ENCODE peak calls at places on chromosome 2, in four cellular contexts. One of them, this sample, is unnamed.

GRCh38 chr2:235719146-235719942 is 225.5 kb downstream of the AGAP1 start:
- DNase-seq in mammary epithelial cell: no peak
- DNase-seq in MM.1S: no peak
- DNase-seq in effector memory CD4-positive, alpha-beta T cell: no peak
- DNase-seq in this sample: no peak

GRCh38 chr2:45614330-45614729 is 3.3 kb upstream of the SRBD1 start:
- DNase-seq in mammary epithelial cell: no peak
- DNase-seq in MM.1S: no peak
- DNase-seq in effector memory CD4-positive, alpha-beta T cell: no peak
- DNase-seq in this sample: no peak

GRCh38 chr2:233413529-233414272 is 59.4 kb downstream of the DGKD start:
- DNase-seq in mammary epithelial cell: peak; percentile 78
- DNase-seq in MM.1S: no peak
- DNase-seq in effector memory CD4-positive, alpha-beta T cell: peak; percentile 40
- DNase-seq in this sample: peak; percentile 73

GRCh38 chr2:172038604-172039003 is 38.9 kb downstream of the METAP1D start:
- DNase-seq in mammary epithelial cell: peak; percentile 88
- DNase-seq in MM.1S: no peak
- DNase-seq in effector memory CD4-positive, alpha-beta T cell: no peak
- DNase-seq in this sample: no peak

GRCh38 chr2:160425794-160426193 is 67.8 kb downstream of the RBMS1 start:
- DNase-seq in mammary epithelial cell: no peak
- DNase-seq in MM.1S: no peak
- DNase-seq in effector memory CD4-positive, alpha-beta T cell: no peak
- DNase-seq in this sample: no peak

GRCh38 chr2:63614983-63615945 is 26.5 kb downstream of the MDH1 start:
- DNase-seq in mammary epithelial cell: peak; percentile 63
- DNase-seq in MM.1S: no peak
- DNase-seq in effector memory CD4-positive, alpha-beta T cell: no peak
- DNase-seq in this sample: no peak

GRCh38 chr2:68274022-68274421 is 21.7 kb upstream of the PPP3R1 start:
- DNase-seq in mammary epithelial cell: no peak
- DNase-seq in MM.1S: no peak
- DNase-seq in effector memory CD4-positive, alpha-beta T cell: no peak
- DNase-seq in this sample: no peak

GRCh38 chr2:105052773-105053172 is 14.9 kb downstream of the MRPS9 start:
- DNase-seq in mammary epithelial cell: no peak
- DNase-seq in MM.1S: no peak
- DNase-seq in effector memory CD4-positive, alpha-beta T cell: no peak
- DNase-seq in this sample: no peak

GRCh38 chr2:75600418-75601088 is 39.8 kb upstream of the EVA1A start:
- DNase-seq in mammary epithelial cell: peak; percentile 95
- DNase-seq in MM.1S: no peak
- DNase-seq in effector memory CD4-positive, alpha-beta T cell: no peak
- DNase-seq in this sample: no peak

GRCh38 chr2:164061129-164061746 is 325.4 kb upstream of the FIGN start:
- DNase-seq in mammary epithelial cell: peak; percentile 28
- DNase-seq in MM.1S: peak; percentile 57
- DNase-seq in effector memory CD4-positive, alpha-beta T cell: no peak
- DNase-seq in this sample: no peak

GRCh38 chr2:85548608-85548900 is 9.6 kb downstream of the MAT2A start:
- DNase-seq in mammary epithelial cell: no peak
- DNase-seq in MM.1S: no peak
- DNase-seq in effector memory CD4-positive, alpha-beta T cell: no peak
- DNase-seq in this sample: no peak

GRCh38 chr2:85551698-85552678 is 9.3 kb downstream of the GGCX start:
- DNase-seq in mammary epithelial cell: peak; percentile 71
- DNase-seq in MM.1S: peak; percentile 83
- DNase-seq in effector memory CD4-positive, alpha-beta T cell: peak; percentile 76
- DNase-seq in this sample: peak; percentile 89

GRCh38 chr2:85549095-85549494 is 10.1 kb downstream of the MAT2A start:
- DNase-seq in mammary epithelial cell: no peak
- DNase-seq in MM.1S: no peak
- DNase-seq in effector memory CD4-positive, alpha-beta T cell: no peak
- DNase-seq in this sample: no peak

GRCh38 chr2:85549826-85550225 is 10.9 kb downstream of the MAT2A start:
- DNase-seq in mammary epithelial cell: no peak
- DNase-seq in MM.1S: no peak
- DNase-seq in effector memory CD4-positive, alpha-beta T cell: no peak
- DNase-seq in this sample: no peak

DNA sequence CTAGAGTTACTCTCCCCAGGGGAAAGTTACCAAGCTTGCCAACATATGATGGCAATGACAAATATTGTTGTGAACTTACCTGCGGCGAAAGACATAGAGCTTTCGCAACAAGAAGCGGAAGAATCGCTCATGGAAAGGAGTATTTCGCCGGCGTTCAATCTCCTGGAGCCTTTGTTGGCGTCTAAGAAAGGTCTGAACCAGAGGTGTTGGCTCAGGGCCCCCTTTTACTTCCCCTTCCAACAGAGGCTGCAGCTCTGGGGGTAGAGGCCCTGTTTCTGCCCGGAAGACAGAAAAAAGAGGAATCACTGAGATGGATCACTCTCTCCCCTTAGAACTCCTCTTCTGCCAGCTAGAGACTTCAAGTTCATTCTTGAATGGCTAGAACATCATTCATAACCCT is 10.8 kb downstream of the GGCX start:
- DNase-seq in mammary epithelial cell: no peak
- DNase-seq in MM.1S: no peak
- DNase-seq in effector memory CD4-positive, alpha-beta T cell: no peak
- DNase-seq in this sample: no peak
- H3K27ac ChIP-seq in mammary epithelial cell: no peak overlapping the region
- H3K27ac ChIP-seq in MM.1S: no peak overlapping the region
- H3K27ac ChIP-seq in effector memory CD4-positive, alpha-beta T cell: no peak overlapping the region
- H3K27ac ChIP-seq in this sample: no peak overlapping the region

GRCh38 chr2:8806885-8807701 is 30.3 kb downstream of the KIDINS220 start:
- DNase-seq in mammary epithelial cell: no peak
- DNase-seq in MM.1S: no peak
- DNase-seq in effector memory CD4-positive, alpha-beta T cell: no peak
- DNase-seq in this sample: no peak

GRCh38 chr2:8800821-8801220 is 36.6 kb downstream of the KIDINS220 start:
- DNase-seq in mammary epithelial cell: no peak
- DNase-seq in MM.1S: no peak
- DNase-seq in effector memory CD4-positive, alpha-beta T cell: no peak
- DNase-seq in this sample: no peak

GRCh38 chr2:8803658-8804379 is 33.6 kb downstream of the KIDINS220 start:
- DNase-seq in mammary epithelial cell: peak; percentile 92
- DNase-seq in MM.1S: no peak
- DNase-seq in effector memory CD4-positive, alpha-beta T cell: no peak
- DNase-seq in this sample: no peak

GRCh38 chr2:8802741-8803140 is 34.7 kb downstream of the KIDINS220 start:
- DNase-seq in mammary epithelial cell: no peak
- DNase-seq in MM.1S: no peak
- DNase-seq in effector memory CD4-positive, alpha-beta T cell: no peak
- DNase-seq in this sample: no peak

DNA sequence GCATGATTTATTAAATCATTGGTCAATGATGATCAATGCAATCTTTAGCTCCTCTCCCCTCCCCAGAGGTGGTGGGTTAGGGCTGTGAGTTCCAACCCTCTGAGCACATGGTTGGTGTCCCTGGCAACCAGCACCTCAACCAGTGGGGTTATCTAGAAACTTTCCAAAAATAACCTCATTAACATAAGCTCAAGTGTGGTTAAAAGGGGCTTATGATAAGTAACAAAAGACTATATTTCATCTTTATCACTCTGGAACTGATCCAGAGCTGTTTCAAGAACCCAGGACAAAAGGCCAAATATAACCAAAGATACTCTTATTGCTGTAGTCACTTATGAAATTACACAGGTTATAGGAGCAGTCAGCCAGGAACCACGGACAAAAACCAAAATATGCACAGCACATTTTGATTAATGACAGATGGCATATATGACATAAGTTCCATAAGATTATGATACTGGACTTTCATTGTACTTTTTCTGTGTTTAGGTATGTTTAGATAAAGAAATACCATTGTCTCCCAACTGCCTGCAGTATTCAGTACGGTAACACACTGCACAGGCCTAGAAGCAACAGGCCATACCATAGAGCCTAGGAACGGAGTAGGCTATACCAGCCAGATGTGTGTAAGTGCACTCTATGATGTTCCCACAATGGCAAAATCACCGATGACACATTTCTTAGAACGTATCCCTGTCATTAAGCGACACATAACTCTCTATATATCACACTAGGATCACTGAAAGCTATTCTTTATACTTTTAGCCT is 32.0 kb downstream of the KIDINS220 start:
- DNase-seq in mammary epithelial cell: no peak
- DNase-seq in MM.1S: no peak
- DNase-seq in effector memory CD4-positive, alpha-beta T cell: no peak
- DNase-seq in this sample: no peak
- H3K27ac ChIP-seq in mammary epithelial cell: no peak overlapping the region
- H3K27ac ChIP-seq in MM.1S: no peak overlapping the region
- H3K27ac ChIP-seq in effector memory CD4-positive, alpha-beta T cell: no peak overlapping the region
- H3K27ac ChIP-seq in this sample: no peak overlapping the region

GRCh38 chr2:173959909-173960308 is 5.3 kb downstream of the SP3 start:
- DNase-seq in mammary epithelial cell: no peak
- DNase-seq in MM.1S: no peak
- DNase-seq in effector memory CD4-positive, alpha-beta T cell: no peak
- DNase-seq in this sample: no peak

GRCh38 chr2:173962583-173963110 is 2.5 kb downstream of the SP3 start:
- DNase-seq in mammary epithelial cell: no peak
- DNase-seq in MM.1S: no peak
- DNase-seq in effector memory CD4-positive, alpha-beta T cell: no peak
- DNase-seq in this sample: no peak

GRCh38 chr2:173962036-173962435 is 3.1 kb downstream of the SP3 start:
- DNase-seq in mammary epithelial cell: no peak
- DNase-seq in MM.1S: peak; percentile 30
- DNase-seq in effector memory CD4-positive, alpha-beta T cell: no peak
- DNase-seq in this sample: no peak

GRCh38 chr2:173959358-173959884 is 5.8 kb downstream of the SP3 start:
- DNase-seq in mammary epithelial cell: no peak
- DNase-seq in MM.1S: no peak
- DNase-seq in effector memory CD4-positive, alpha-beta T cell: no peak
- DNase-seq in this sample: no peak

DNA sequence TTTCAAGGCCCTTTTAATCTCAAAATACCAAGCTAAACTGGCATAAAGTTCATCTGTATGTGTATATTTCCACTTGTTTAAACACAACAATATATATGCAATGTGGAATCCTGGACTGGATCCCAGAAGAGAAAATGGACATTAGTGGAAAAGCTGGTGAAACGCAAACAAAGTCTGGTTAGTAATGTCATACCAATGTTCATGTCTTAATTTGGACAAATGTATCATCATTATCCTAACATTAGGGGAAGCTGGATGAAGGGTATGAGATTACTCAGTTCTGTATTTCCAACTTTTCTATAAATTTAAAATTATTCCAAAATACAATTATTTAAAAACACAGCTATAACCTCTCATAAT is 3.8 kb downstream of the SP3 start:
- DNase-seq in mammary epithelial cell: no peak
- DNase-seq in MM.1S: no peak
- DNase-seq in effector memory CD4-positive, alpha-beta T cell: no peak
- DNase-seq in this sample: no peak
- H3K27ac ChIP-seq in mammary epithelial cell: no peak overlapping the region
- H3K27ac ChIP-seq in MM.1S: no peak overlapping the region
- H3K27ac ChIP-seq in effector memory CD4-positive, alpha-beta T cell: no peak overlapping the region
- H3K27ac ChIP-seq in this sample: peak overlapping the region; percentile 96

GRCh38 chr2:144490017-144490416 is 29.9 kb downstream of the ZEB2 start:
- DNase-seq in mammary epithelial cell: no peak
- DNase-seq in MM.1S: no peak
- DNase-seq in effector memory CD4-positive, alpha-beta T cell: no peak
- DNase-seq in this sample: no peak
- H3K27ac ChIP-seq in mammary epithelial cell: no peak overlapping the region
- H3K27ac ChIP-seq in MM.1S: no peak overlapping the region
- H3K27ac ChIP-seq in effector memory CD4-positive, alpha-beta T cell: no peak overlapping the region
- H3K27ac ChIP-seq in this sample: no peak overlapping the region

GRCh38 chr2:218386505-218387368 is 4.7 kb downstream of the SLC11A1 start:
- DNase-seq in mammary epithelial cell: no peak
- DNase-seq in MM.1S: no peak
- DNase-seq in effector memory CD4-positive, alpha-beta T cell: no peak
- DNase-seq in this sample: no peak
- H3K27ac ChIP-seq in mammary epithelial cell: no peak overlapping the region
- H3K27ac ChIP-seq in MM.1S: no peak overlapping the region
- H3K27ac ChIP-seq in effector memory CD4-positive, alpha-beta T cell: no peak overlapping the region
- H3K27ac ChIP-seq in this sample: no peak overlapping the region

GRCh38 chr2:201196003-201196402 is 13.1 kb downstream of the CASP10 start:
- DNase-seq in mammary epithelial cell: no peak
- DNase-seq in MM.1S: no peak
- DNase-seq in effector memory CD4-positive, alpha-beta T cell: no peak
- DNase-seq in this sample: no peak
- H3K27ac ChIP-seq in mammary epithelial cell: no peak overlapping the region
- H3K27ac ChIP-seq in MM.1S: no peak overlapping the region
- H3K27ac ChIP-seq in effector memory CD4-positive, alpha-beta T cell: no peak overlapping the region
- H3K27ac ChIP-seq in this sample: no peak overlapping the region

DNA sequence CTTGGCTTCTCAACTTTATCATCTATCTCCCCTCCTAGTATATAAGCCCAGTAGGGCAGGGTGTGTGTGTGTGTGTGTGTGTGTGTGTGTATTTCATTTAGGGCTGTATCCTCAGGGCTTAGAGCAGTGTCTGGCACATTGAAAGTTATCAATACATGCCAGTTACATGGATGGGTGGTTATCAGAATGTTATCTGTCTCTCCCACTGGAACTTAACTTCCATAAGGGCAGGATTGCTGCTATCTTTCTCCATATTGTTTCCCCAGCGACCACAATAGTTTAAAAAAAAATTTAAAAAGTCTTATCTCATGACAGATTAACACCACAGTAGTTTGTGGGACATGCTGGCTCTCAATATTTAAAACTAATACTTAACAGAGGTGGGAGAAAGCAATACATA is 488.9 kb downstream of the PLCL1 start:
- DNase-seq in mammary epithelial cell: no peak
- DNase-seq in MM.1S: no peak
- DNase-seq in effector memory CD4-positive, alpha-beta T cell: no peak
- DNase-seq in this sample: no peak
- H3K27ac ChIP-seq in mammary epithelial cell: no peak overlapping the region
- H3K27ac ChIP-seq in MM.1S: no peak overlapping the region
- H3K27ac ChIP-seq in effector memory CD4-positive, alpha-beta T cell: no peak overlapping the region
- H3K27ac ChIP-seq in this sample: no peak overlapping the region